ENCODE peak calls at places on chromosomes 2 and 18, in four cellular contexts. A, B, M and X are unnamed samples.

GRCh38 chr2:156541706-156542105 is 105.5 kb downstream of the GPD2 start:
- DNase-seq in A (no peak), B (no peak), M (no peak), X (no peak)

GRCh38 chr2:176435691-176436215 is 166.5 kb downstream of the MTX2 start:
- DNase-seq in A (no peak), B (no peak), M (no peak), X (no peak)

GRCh38 chr2:151827564-151828142 is 568 bp downstream of the ARL5A start:
- DNase-seq in A (no peak), B (no peak), M (peak; percentile 23), X (peak; percentile 66)

GRCh38 chr18:34506198-34506597 is 203.9 kb upstream of the DTNA start:
- DNase-seq in A (no peak), B (no peak), M (no peak), X (no peak)

GRCh38 chr2:109374548-109375130 is 239.1 kb downstream of the SEPTIN10 start:
- DNase-seq in A (no peak), B (no peak), M (no peak), X (no peak)

GRCh38 chr2:176105078-176105726 is 1.9 kb upstream of the HOXD11 start:
- DNase-seq in A (no peak), B (no peak), M (no peak), X (peak; percentile 54)

GRCh38 chr2:130302164-130302886 is 40.4 kb upstream of the IMP4 start:
- DNase-seq in A (no peak), B (no peak), M (no peak), X (no peak)

GRCh38 chr2:238700122-238700457 is 147.8 kb upstream of the TWIST2 start:
- DNase-seq in A (no peak), B (no peak), M (no peak), X (no peak)

GRCh38 chr18:1708006-1708405 is 803.3 kb downstream of the ADCYAP1 start:
- DNase-seq in A (no peak), B (no peak), M (no peak), X (no peak)

DNA sequence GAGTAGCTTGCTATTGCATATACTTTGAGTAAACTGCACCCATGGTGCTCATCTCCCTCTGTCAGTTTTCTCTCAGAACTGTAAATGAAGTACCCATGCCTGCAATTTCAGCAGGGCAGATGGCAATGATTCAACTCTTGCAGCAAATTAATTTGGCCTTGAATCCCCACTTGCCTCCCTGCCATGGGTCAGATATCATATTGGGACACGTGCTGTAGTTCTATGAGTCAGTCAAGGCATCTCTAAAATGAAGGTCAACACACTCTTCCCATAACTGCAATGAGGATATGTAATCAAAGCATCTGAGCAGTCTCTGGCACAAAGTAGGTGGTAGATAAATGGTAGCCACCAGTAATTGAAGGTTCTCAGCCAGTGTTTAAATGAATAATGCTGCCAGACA is 225.7 kb downstream of the PIEZO2 start:
- DNase-seq in A (no peak), B (no peak), M (no peak), X (no peak)
- TF ChIP-seq CREB1 in A (no peak), B (no peak), M (no peak), X (no peak)

GRCh38 chr18:76621184-76621583 is 126.1 kb upstream of the ZNF516 start:
- DNase-seq in A (no peak), B (no peak), M (no peak), X (peak; percentile 23)
- TF ChIP-seq CTCF in A (no peak), B (no peak), M (no peak), X (no peak)

GRCh38 chr2:136001147-136001546 is 15.7 kb upstream of the DARS1 start:
- DNase-seq in A (no peak), B (no peak), M (no peak), X (no peak)

GRCh38 chr2:136006658-136007057 is 21.2 kb upstream of the DARS1 start:
- DNase-seq in A (no peak), B (no peak), M (no peak), X (peak; percentile 54)

GRCh38 chr2:136008205-136008865 is 22.9 kb upstream of the DARS1 start:
- DNase-seq in A (no peak), B (no peak), M (no peak), X (no peak)

GRCh38 chr2:136004920-136005319 is 19.5 kb upstream of the DARS1 start:
- DNase-seq in A (no peak), B (no peak), M (no peak), X (no peak)

GRCh38 chr2:136005462-136006205 is 20.2 kb upstream of the DARS1 start:
- DNase-seq in A (no peak), B (no peak), M (no peak), X (no peak)
- TF ChIP-seq JUNB in A (no peak), B (peak; percentile 84), M (no peak), X (no peak)

GRCh38 chr18:9849407-9849961 is 36.3 kb upstream of the TXNDC2 start:
- DNase-seq in A (peak; percentile 51), B (no peak), M (no peak), X (no peak)
- TF ChIP-seq CREB1 in A (no peak), B (no peak), M (no peak), X (no peak)

DNA sequence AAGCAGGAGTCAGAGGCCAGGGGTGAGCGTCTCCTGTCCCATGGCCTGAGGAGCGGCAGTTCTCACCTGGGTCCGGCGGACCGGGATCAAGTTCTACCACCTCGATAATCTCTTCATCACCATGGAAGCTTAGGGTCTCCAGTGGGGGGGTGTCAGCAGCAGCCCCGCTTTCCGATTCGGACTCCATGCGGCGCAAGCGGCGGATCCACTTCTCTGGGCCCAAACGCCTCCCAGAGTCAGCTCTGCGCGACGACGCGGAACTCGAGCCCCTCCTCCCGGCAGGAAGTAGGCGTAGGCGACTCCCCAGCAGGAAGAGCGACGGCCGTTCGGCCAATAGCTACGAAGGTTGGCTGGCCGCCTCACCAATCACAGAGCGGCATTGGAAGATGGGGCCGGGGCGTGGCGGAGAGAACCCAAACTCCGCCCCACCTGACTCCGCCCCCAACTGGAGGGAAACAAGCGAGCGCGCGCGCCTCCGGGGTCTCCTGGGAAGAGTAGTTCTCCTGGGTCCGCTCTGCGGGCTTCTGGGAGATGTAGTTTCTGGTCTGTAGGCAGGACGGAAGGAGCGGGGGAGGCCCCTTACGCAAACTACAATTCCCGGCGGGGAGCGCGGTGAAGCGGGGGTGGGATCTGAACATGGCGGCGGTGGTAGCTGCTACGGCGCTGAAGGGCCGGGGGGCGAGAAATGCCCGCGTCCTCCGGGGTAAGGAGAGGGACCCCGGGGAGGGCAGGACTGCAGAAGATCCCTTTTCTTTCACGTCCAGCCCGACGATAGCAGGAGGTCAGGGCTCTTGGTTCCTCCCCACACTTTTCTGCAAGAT is at the start of the genes AAMP and PNKD:
- DNase-seq in A (peak; percentile 94), B (peak; percentile 96), M (peak; percentile 100), X (peak; percentile 100)
- TF ChIP-seq CTCF in A (no peak), B (peak; percentile 10), M (peak; percentile 54), X (no peak)

GRCh38 chr2:99488999-99489757 is 639 bp downstream of the REV1 start:
- DNase-seq in A (peak; percentile 86), B (no peak), M (peak; percentile 65), X (peak; percentile 62)
- TF ChIP-seq JUNB in A (no peak), B (no peak), M (no peak), X (no peak)

DNA sequence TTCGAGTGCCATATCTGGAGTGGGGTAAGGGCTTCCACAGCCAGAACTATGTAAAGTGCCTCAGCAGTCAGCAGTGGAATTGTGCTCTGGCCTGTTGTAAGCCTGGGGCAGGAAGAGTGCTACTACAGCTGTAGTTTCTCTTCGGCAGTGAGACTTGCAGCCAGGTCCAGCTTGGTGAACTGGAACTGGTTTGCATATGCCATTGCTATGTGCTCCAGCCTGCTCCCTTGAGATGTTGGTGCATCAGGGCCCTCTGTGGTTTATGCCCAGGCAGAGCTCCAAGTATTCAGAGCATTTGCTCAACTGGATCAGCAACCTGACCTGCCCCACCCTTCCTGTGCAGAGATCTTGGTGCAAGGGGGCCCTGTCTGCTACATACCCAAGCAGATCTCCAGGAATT is 47.8 kb downstream of the ZNF804A start:
- DNase-seq in A (no peak), B (no peak), M (no peak), X (no peak)
- TF ChIP-seq CREB1 in A (no peak), B (no peak), M (no peak), X (no peak)

GRCh38 chr2:160583162-160583522 is 89.5 kb upstream of the RBMS1 start:
- DNase-seq in A (no peak), B (no peak), M (no peak), X (no peak)
- TF ChIP-seq CTCF in A (no peak), B (no peak), M (no peak), X (no peak)

GRCh38 chr2:191867507-191867847 is 20.6 kb upstream of the CAVIN2 start:
- DNase-seq in A (no peak), B (no peak), M (no peak), X (no peak)
- TF ChIP-seq JUNB in A (no peak), B (no peak), M (no peak), X (no peak)

DNA sequence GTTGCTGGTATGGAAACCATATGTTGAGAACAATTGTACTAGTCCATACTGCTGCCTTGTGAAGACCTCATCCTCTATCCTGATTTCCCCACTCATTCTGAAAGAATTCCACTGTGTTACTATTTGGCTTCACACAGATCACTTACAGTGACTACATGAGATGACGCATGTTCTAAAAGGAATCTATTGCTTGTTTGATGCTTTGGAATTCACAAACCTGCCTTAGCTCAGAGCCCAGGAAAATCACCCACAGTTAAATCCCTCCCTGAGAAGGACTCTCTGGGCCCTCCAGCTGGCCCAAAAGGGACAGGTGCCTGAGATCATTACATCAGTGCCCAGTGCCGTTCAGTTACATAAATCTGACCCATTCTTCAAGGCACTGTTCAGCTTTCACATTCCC is 45.3 kb downstream of the KLHL29 start:
- DNase-seq in A (no peak), B (no peak), M (no peak), X (no peak)
- TF ChIP-seq CREB1 in A (no peak), B (no peak), M (no peak), X (no peak)